ENCODE peak calls at places on chromosomes 5 and 9, in four cellular contexts. Z is left ventricle myocardium inferior, E is lung, L is transverse colon. I is an unnamed sample.

GRCh38 chr5:17399931-17400330 is 98.1 kb upstream of the TAF11L2 start:
- DNase-seq in Z (no peak), E (no peak), L (no peak), I (no peak)

GRCh38 chr5:14041528-14042184 is 97.2 kb upstream of the DNAH5 start:
- DNase-seq in Z (no peak), E (no peak), L (no peak), I (no peak)

GRCh38 chr5:172816887-172817418 is 17.1 kb upstream of the ERGIC1 start:
- DNase-seq in Z (no peak), E (no peak), L (no peak), I (no peak)

GRCh38 chr9:131422241-131422792 is 28.4 kb downstream of the PRRC2B start:
- DNase-seq in Z (peak; percentile 25), E (no peak), L (no peak), I (no peak)

GRCh38 chr5:33736510-33736909 is 155.3 kb downstream of the ADAMTS12 start:
- DNase-seq in Z (no peak), E (no peak), L (no peak), I (no peak)

GRCh38 chr5:10233505-10233904 is 16.2 kb downstream of the ATPSCKMT start:
- DNase-seq in Z (no peak), E (peak; percentile 49), L (no peak), I (no peak)

GRCh38 chr5:150630459-150631325 is 9.8 kb upstream of the SYNPO start:
- DNase-seq in Z (peak; percentile 85), E (no peak), L (no peak), I (no peak)

GRCh38 chr5:98770158-98770910 is 3.1 kb upstream of the RGMB start:
- DNase-seq in Z (peak; percentile 25), E (peak; percentile 55), L (peak; percentile 60), I (peak; percentile 76)

GRCh38 chr9:96884443-96884842 is 30.1 kb upstream of the ZNF782 start:
- DNase-seq in Z (no peak), E (no peak), L (peak; percentile 50), I (no peak)

GRCh38 chr5:180006116-180006515 is 65.4 kb downstream of the RNF130 start:
- DNase-seq in Z (no peak), E (no peak), L (no peak), I (no peak)

GRCh38 chr5:149711338-149711737 is 18.8 kb upstream of the PPARGC1B start:
- DNase-seq in Z (peak; percentile 50), E (no peak), L (no peak), I (no peak)

GRCh38 chr5:63125862-63126261 is 547.2 kb downstream of the LRRC70 start:
- DNase-seq in Z (no peak), E (no peak), L (no peak), I (no peak)

GRCh38 chr9:134571326-134571871 is 70.2 kb upstream of the COL5A1 start:
- DNase-seq in Z (peak; percentile 2), E (no peak), L (no peak), I (peak; percentile 62)

GRCh38 chr9:124510650-124511425 is 3.6 kb upstream of the NR5A1 start:
- DNase-seq in Z (no peak), E (no peak), L (no peak), I (no peak)

GRCh38 chr9:136821333-136822031 is 13.7 kb downstream of the RABL6 start:
- DNase-seq in Z (no peak), E (no peak), L (no peak), I (no peak)

GRCh38 chr9:127574089-127574921 is 37.8 kb upstream of the STXBP1 start:
- DNase-seq in Z (no peak), E (peak; percentile 69), L (peak; percentile 78), I (no peak)

GRCh38 chr5:59387127-59387526 is 506.4 kb downstream of the PDE4D start:
- DNase-seq in Z (no peak), E (no peak), L (no peak), I (no peak)

GRCh38 chr9:70936536-70936935 is 184.9 kb downstream of the TRPM3 start:
- DNase-seq in Z (no peak), E (no peak), L (no peak), I (no peak)

GRCh38 chr9:89911721-89912604 is 307.2 kb downstream of the GADD45G start:
- DNase-seq in Z (no peak), E (peak; percentile 25), L (no peak), I (no peak)

GRCh38 chr9:126615251-126615790 is 1.6 kb downstream of the LMX1B start:
- DNase-seq in Z (no peak), E (peak; percentile 39), L (peak; percentile 22), I (no peak)

GRCh38 chr5:180684623-180685161 is 35.3 kb upstream of the FLT4 start:
- DNase-seq in Z (no peak), E (no peak), L (no peak), I (no peak)

GRCh38 chr9:78009156-78009555 is 22.5 kb downstream of the GNAQ start:
- DNase-seq in Z (no peak), E (no peak), L (no peak), I (no peak)

GRCh38 chr5:3828761-3829160 is 233.1 kb downstream of the IRX1 start:
- DNase-seq in Z (no peak), E (no peak), L (no peak), I (no peak)

GRCh38 chr9:8780386-8780785 is 980.8 kb upstream of the DMAC1 start:
- DNase-seq in Z (no peak), E (no peak), L (no peak), I (no peak)

GRCh38 chr5:154466671-154467070 is 11.4 kb downstream of the HAND1 start:
- DNase-seq in Z (no peak), E (no peak), L (no peak), I (no peak)

GRCh38 chr5:161007879-161008278 is 155.9 kb upstream of the ATP10B start:
- DNase-seq in Z (no peak), E (no peak), L (no peak), I (no peak)

GRCh38 chr9:36987409-36987808 is 46.7 kb downstream of the PAX5 start:
- DNase-seq in Z (no peak), E (no peak), L (no peak), I (no peak)

GRCh38 chr5:179906795-179907569 is 715 bp downstream of the TBC1D9B start:
- DNase-seq in Z (no peak), E (no peak), L (peak; percentile 46), I (no peak)

GRCh38 chr5:134007581-134008256 is 2.9 kb upstream of the VDAC1 start:
- DNase-seq in Z (no peak), E (no peak), L (no peak), I (no peak)

GRCh38 chr9:125585503-125586172 is 121.4 kb downstream of the MAPKAP1 start:
- DNase-seq in Z (no peak), E (no peak), L (no peak), I (no peak)

GRCh38 chr9:125586173-125586512 is 120.9 kb downstream of the MAPKAP1 start:
- DNase-seq in Z (no peak), E (no peak), L (peak; percentile 31), I (no peak)

GRCh38 chr9:125589287-125589686 is 117.7 kb downstream of the MAPKAP1 start:
- DNase-seq in Z (no peak), E (no peak), L (no peak), I (no peak)

GRCh38 chr9:125591245-125591644 is 115.8 kb downstream of the MAPKAP1 start:
- DNase-seq in Z (no peak), E (no peak), L (no peak), I (no peak)

GRCh38 chr9:125587819-125588460 is 119.1 kb downstream of the MAPKAP1 start:
- DNase-seq in Z (no peak), E (no peak), L (no peak), I (no peak)
- TF ChIP-seq CTCF in Z (no peak), E (no peak), L (no peak), I (no peak)

GRCh38 chr5:122776143-122776542 is 1.3 kb downstream of the SNX2 start:
- DNase-seq in Z (no peak), E (no peak), L (no peak), I (no peak)

GRCh38 chr5:122773615-122774014 is 1.3 kb upstream of the SNX2 start:
- DNase-seq in Z (no peak), E (no peak), L (no peak), I (no peak)

GRCh38 chr5:122774519-122774860 is 390 bp upstream of the SNX2 start:
- DNase-seq in Z (no peak), E (no peak), L (no peak), I (no peak)

GRCh38 chr5:122775713-122776084 is 819 bp downstream of the SNX2 start:
- DNase-seq in Z (no peak), E (no peak), L (no peak), I (no peak)

DNA sequence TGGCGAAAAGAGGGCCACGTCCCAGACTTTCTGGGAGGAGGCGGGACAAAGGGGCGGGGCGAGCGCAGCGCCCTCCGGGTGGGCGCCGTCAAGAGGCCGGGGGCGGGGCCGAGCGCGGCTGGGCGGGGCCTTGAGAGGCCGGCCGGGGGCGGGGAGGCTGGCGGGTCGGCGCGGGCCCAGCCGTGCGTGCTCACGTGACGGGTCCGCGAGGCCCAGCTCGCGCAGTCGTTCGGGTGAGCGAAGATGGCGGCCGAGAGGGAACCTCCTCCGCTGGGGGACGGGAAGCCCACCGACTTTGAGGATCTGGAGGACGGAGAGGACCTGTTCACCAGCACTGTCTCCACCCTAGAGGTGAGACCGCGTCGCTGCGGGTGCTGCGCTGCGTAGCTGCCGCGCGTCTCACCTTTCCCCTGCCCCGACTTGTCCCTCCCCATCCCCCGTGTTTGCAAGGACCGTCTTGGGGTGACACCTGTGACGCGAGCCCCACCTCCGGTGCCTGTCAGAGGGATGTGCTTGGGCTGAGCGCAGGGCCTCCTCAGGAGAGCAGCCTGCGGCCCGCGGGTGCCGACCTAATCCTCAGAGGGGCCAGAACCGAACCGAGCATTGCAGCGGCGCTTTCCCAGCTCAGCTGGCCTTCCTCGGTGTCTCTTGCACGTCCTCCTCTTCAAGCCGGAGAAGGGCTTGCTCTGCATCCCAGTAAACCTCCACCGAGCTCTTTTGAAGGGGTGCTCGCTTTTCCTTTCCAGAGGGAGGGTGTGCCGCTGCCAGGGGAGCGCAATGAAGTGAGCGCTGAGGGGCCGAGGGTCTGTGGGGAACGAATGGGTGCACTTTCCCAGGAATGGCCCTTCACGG is at the start of gene SNX2:
- DNase-seq in Z (peak; percentile 96), E (peak; percentile 91), L (peak; percentile 96), I (peak; percentile 92)
- TF ChIP-seq CTCF in Z (peak; percentile 42), E (no peak), L (peak; percentile 46), I (no peak)

DNA sequence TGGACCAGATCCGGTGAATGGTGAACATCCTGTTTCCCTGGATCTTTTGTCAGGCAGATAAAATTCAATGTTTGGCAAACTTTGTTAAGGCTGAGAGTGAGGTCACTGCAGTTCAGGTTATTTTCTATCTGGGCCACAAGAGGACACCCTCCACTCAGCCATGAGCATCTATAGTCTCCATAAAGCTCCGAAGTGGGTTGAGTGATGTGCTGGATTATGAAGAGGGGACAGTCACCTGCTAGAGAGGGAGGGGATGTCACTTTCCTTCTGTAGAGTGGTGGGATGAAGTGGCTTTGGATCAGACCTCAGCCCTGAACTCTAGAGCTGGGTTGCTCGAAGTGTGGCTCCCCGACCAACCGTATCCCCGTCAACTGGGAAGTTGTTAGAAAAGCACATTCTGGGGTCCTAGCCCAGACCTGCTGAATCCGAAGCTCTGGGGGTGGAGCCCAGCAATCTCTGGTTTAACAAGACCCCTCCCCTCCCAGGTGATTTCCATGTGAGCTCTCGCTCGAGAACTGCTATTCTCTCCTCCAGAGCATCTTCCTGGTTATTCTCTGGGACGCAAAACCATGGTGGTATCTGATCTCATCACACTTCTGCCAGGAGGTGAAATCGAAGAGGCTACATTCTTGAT is 31.8 kb upstream of the FGF1 start:
- DNase-seq in Z (no peak), E (no peak), L (no peak), I (no peak)
- TF ChIP-seq CTCF in Z (peak; percentile 82), E (peak; percentile 75), L (peak; percentile 65), I (peak; percentile 48)

DNA sequence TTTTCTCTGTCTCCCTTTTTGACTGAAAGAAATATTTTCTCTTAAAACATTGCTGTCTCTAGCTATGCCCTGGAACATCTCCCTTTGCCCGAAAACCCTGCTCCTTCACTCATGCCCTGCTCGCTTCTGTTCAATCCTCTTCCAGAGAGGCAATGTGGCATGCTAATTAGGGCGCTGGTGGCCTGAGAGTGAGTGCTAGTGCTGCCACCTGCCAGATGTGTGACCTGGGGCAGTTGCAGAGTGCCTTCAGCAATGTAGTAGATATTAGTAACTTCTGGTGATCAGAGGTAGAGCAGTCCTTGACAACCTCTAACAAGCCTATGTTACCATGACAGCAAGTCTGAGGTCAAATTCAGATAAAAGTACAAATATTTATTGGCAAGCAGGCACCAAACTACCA is 119.5 kb upstream of the OSMR start:
- DNase-seq in Z (no peak), E (no peak), L (no peak), I (no peak)
- TF ChIP-seq CTCF in Z (no peak), E (no peak), L (no peak), I (no peak)

I was measured in coronary artery.